ENCODE peak calls at places on chromosome 2, in eight cellular contexts. U, W, V, S, K, C, Q and F are unnamed samples.

GRCh38 chr2:233064526-233065199 is 4.5 kb downstream of the INPP5D start:
- DNase-seq in K (no peak), W (no peak), Q (no peak), S (no peak), U (no peak), C (no peak), V (no peak), F (no peak)

GRCh38 chr2:24304098-24304497 is 56.2 kb downstream of the ITSN2 start:
- DNase-seq in U (peak; percentile 61), V (peak; percentile 82), C (peak; percentile 10), S (no peak), Q (no peak), W (no peak), K (peak; percentile 47), F (no peak)

GRCh38 chr2:211423018-211423417 is 866.6 kb downstream of the CPS1 start:
- DNase-seq in Q (no peak), K (peak; percentile 95), U (no peak), W (no peak), C (no peak), S (no peak), V (no peak), F (no peak)

GRCh38 chr2:18500333-18500732 is 60.1 kb downstream of the RDH14 start:
- DNase-seq in W (no peak), Q (no peak), C (no peak), V (peak; percentile 59), K (no peak), S (no peak), U (no peak), F (no peak)

GRCh38 chr2:42100696-42101585 is 53.1 kb downstream of the PKDCC start:
- DNase-seq in S (peak; percentile 68), K (peak; percentile 52), W (peak; percentile 67), U (peak; percentile 71), C (no peak), Q (no peak), V (peak; percentile 33), F (peak; percentile 69)

GRCh38 chr2:172285010-172285621 is 142.3 kb upstream of the ITGA6 start:
- DNase-seq in U (no peak), V (peak; percentile 27), W (peak; percentile 58), K (no peak), Q (no peak), C (no peak), S (no peak), F (peak; percentile 18)

GRCh38 chr2:195594248-195594647 is 62.8 kb upstream of the SLC39A10 start:
- DNase-seq in U (no peak), K (no peak), C (no peak), W (no peak), V (no peak), S (no peak), Q (no peak), F (no peak)

GRCh38 chr2:28626891-28627421 is 124.7 kb upstream of the PPP1CB start:
- DNase-seq in V (peak; percentile 53), S (no peak), U (no peak), C (no peak), W (no peak), K (no peak), Q (no peak), F (no peak)